ENCODE peak calls at places on chromosomes 12 and 14, in four cellular contexts. R is A549, N is heart left ventricle, Y is HCT116. I is an unnamed sample.

GRCh38 chr14:63204407-63205280 is at the start of gene RHOJ:
- DNase-seq in R (no peak), N (peak; percentile 31), Y (no peak), I (no peak)

GRCh38 chr12:131102991-131103609 is 149.4 kb downstream of the ADGRD1 start:
- DNase-seq in R (no peak), N (no peak), Y (no peak), I (no peak)

GRCh38 chr14:52061890-52062289 is 7.0 kb downstream of the NID2 start:
- DNase-seq in R (no peak), N (no peak), Y (no peak), I (no peak)

GRCh38 chr14:105064721-105065143 is 498 bp downstream of the GPR132 start:
- DNase-seq in R (no peak), N (no peak), Y (no peak), I (no peak)

GRCh38 chr12:131128556-131128955 is 174.8 kb downstream of the ADGRD1 start:
- DNase-seq in R (no peak), N (no peak), Y (no peak), I (no peak)

GRCh38 chr12:71162832-71163711 is 5.3 kb upstream of the TSPAN8 start:
- DNase-seq in R (no peak), N (no peak), Y (no peak), I (peak; percentile 90)

GRCh38 chr12:209851-210250 is 4.1 kb downstream of the SLC6A12 start:
- DNase-seq in R (no peak), N (no peak), Y (no peak), I (no peak)

GRCh38 chr12:48280572-48280971 is 70.1 kb downstream of the ZNF641 start:
- DNase-seq in R (no peak), N (no peak), Y (no peak), I (no peak)

GRCh38 chr12:104985206-104985605 is 910 bp upstream of the NOPCHAP1 start:
- DNase-seq in R (no peak), N (no peak), Y (no peak), I (no peak)

GRCh38 chr14:103281496-103282231 is 52.4 kb upstream of the EIF5 start:
- DNase-seq in R (peak; percentile 62), N (peak; percentile 58), Y (no peak), I (no peak)

GRCh38 chr12:47396902-47397663 is 308.7 kb downstream of the RPAP3 start:
- DNase-seq in R (no peak), N (no peak), Y (no peak), I (no peak)

GRCh38 chr14:32134448-32135070 is 57.5 kb downstream of the ARHGAP5 start:
- DNase-seq in R (peak; percentile 18), N (no peak), Y (no peak), I (peak; percentile 93)

GRCh38 chr12:132872975-132873421 is 14.4 kb downstream of the CHFR start:
- DNase-seq in R (no peak), N (no peak), Y (no peak), I (no peak)

GRCh38 chr14:103099081-103099732 is 4.7 kb downstream of the EXOC3L4 start:
- DNase-seq in R (no peak), N (no peak), Y (no peak), I (no peak)

GRCh38 chr14:99576304-99576703 is 27.7 kb downstream of the CCDC85C start:
- DNase-seq in R (no peak), N (no peak), Y (no peak), I (no peak)

GRCh38 chr14:77882098-77882497 is 82.2 kb downstream of the ADCK1 start:
- DNase-seq in R (no peak), N (peak; percentile 79), Y (no peak), I (no peak)

GRCh38 chr12:103729499-103729898 is 111.5 kb downstream of the NT5DC3 start:
- DNase-seq in R (no peak), N (no peak), Y (no peak), I (no peak)

GRCh38 chr12:49776413-49776812 is 35.1 kb downstream of the TMBIM6 start:
- DNase-seq in R (peak; percentile 83), N (peak; percentile 71), Y (peak; percentile 72), I (peak; percentile 26)

GRCh38 chr14:42927313-42927712 is 1320.6 kb downstream of the LRFN5 start:
- DNase-seq in R (no peak), N (no peak), Y (no peak), I (no peak)

GRCh38 chr12:19234171-19234704 is 104.7 kb downstream of the PLEKHA5 start:
- DNase-seq in R (no peak), N (no peak), Y (no peak), I (no peak)

GRCh38 chr12:25438638-25439037 is 114.4 kb downstream of the LMNTD1 start:
- DNase-seq in R (no peak), N (no peak), Y (no peak), I (no peak)

GRCh38 chr12:98514984-98515367 is 414 bp upstream of the TMPO start:
- DNase-seq in R (no peak), N (no peak), Y (no peak), I (no peak)

GRCh38 chr12:56678852-56679251 is 9.2 kb downstream of the PTGES3 start:
- DNase-seq in R (no peak), N (no peak), Y (no peak), I (no peak)

GRCh38 chr12:46693034-46693433 is 132.8 kb downstream of the SLC38A4 start:
- DNase-seq in R (no peak), N (no peak), Y (no peak), I (no peak)

GRCh38 chr14:90519262-90519920 is 122.6 kb downstream of the CALM1 start:
- DNase-seq in R (no peak), N (peak; percentile 8), Y (no peak), I (no peak)

GRCh38 chr14:69675877-69676416 is 64.6 kb downstream of the SUSD6 start:
- DNase-seq in R (no peak), N (no peak), Y (no peak), I (no peak)

GRCh38 chr12:4587108-4587507 is 25.1 kb downstream of the DYRK4 start:
- DNase-seq in R (no peak), N (no peak), Y (no peak), I (no peak)

GRCh38 chr12:92094751-92095161 is 50.9 kb downstream of the BTG1 start:
- DNase-seq in R (no peak), N (no peak), Y (no peak), I (peak; percentile 7)

DNA sequence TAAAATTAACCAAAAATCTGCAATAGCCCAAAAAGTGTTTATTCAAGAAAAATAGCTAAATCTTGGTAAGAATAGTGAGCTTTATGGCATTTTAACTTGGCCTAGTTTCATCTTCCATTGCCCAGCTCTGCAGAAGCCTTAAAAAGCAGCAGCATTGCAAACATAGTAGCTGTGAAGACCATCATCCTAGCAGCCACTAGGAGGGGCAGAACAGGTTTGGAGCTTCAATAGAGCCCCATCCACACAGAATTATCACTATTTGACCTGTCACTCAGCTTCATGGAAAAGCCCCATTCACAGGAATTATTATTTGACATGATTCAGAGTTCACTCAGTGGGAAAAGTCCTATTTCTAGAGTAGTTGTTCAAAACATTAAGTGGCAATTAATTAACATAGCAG is 7.3 kb downstream of the CLEC14A start:
- DNase-seq in R (no peak), N (no peak), Y (no peak), I (no peak)
- TF ChIP-seq CTCF in R (no peak), N (peak; percentile 10), Y (no peak), I (no peak)

DNA sequence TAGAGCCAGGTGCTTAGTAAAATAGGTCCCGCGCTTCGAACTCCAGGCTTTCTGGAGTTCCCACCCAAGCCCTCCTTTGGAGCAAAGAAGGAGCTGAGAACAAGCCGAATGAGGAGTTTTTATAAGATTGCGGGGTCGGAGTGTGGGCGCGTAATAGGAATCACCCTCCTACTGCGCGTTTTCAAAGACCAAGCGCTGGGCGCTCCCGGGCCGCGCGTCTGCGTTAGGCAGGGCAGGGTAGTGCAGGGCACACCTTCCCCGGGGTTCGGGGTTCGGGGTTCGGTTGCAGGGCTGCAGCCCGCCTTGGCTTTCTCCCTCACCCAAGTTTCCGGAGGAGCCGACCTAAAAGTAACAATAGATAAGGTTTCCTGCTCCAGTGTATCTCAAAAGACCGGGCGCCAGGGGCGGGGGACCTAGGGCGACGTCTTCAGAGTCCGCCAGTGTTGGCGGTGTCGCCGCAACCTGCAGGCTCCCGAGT is 3.6 kb downstream of the SSTR1 start:
- DNase-seq in R (no peak), N (no peak), Y (no peak), I (no peak)
- H3K4me3 ChIP-seq in R (no peak overlapping the region), N (peak overlapping the region; percentile 60), Y (no peak overlapping the region), I (no peak overlapping the region)

GRCh38 chr12:1632702-1633101 is 3.7 kb downstream of the WNT5B start:
- DNase-seq in R (no peak), N (peak; percentile 66), Y (no peak), I (no peak)

GRCh38 chr12:1630827-1631591 is 2.0 kb downstream of the WNT5B start:
- DNase-seq in R (no peak), N (peak; percentile 56), Y (no peak), I (no peak)

GRCh38 chr12:1630081-1630826 is 1.2 kb downstream of the WNT5B start:
- DNase-seq in R (peak; percentile 37), N (peak; percentile 67), Y (no peak), I (no peak)

GRCh38 chr12:1628671-1629337 is at the start of gene WNT5B:
- DNase-seq in R (no peak), N (no peak), Y (no peak), I (no peak)

GRCh38 chr12:1629338-1630080 is 478 bp downstream of the WNT5B start:
- DNase-seq in R (no peak), N (no peak), Y (no peak), I (no peak)
- TF ChIP-seq CTCF in R (no peak), N (no peak), Y (no peak), I (no peak)

GRCh38 chr14:75067212-75067611 is 2.2 kb upstream of the ZC2HC1C start:
- DNase-seq in R (no peak), N (no peak), Y (no peak), I (no peak)

GRCh38 chr14:75063491-75064204 is at the start of gene ACYP1:
- DNase-seq in R (peak; percentile 83), N (peak; percentile 93), Y (peak; percentile 76), I (peak; percentile 63)

GRCh38 chr14:75063013-75063412 is 811 bp downstream of the ACYP1 start:
- DNase-seq in R (no peak), N (no peak), Y (no peak), I (no peak)

GRCh38 chr14:75060420-75060819 is 3.4 kb downstream of the ACYP1 start:
- DNase-seq in R (no peak), N (no peak), Y (no peak), I (no peak)

GRCh38 chr14:75064205-75064567 is 362 bp upstream of the ACYP1 start:
- DNase-seq in R (no peak), N (no peak), Y (no peak), I (no peak)
- H3K4me3 ChIP-seq in R (peak overlapping the region; percentile 55), N (peak overlapping the region; percentile 71), Y (peak overlapping the region; percentile 83), I (peak overlapping the region; percentile 89)

DNA sequence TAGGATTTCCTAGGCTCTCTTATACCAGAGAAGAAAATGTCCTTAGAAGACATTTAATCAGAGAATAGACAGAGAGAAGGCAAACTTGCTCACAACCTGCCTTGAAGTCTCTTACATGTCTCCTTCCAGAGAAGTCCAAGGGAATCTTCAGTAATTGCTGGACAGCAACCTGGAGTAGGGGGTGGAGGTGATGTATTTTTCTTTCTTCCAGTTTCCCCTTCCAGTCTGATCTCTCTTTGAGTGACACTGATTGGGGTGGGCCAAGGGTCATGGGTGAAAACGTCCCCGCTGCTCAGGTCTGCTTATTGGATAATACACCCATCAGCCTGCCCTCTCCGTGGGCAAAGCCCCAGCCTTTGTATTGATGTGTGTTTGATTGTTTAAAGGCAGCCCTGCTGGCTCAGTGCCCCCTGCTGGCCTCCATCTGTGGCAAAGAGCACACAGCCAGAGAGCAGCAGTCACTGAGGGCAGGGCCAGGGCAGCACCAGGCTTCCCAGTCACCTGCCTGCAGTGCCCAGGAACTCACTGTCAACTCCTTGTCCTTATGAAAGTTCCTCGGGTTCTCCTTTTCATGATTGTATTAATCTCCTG is 35.7 kb upstream of the ATP2A2 start:
- DNase-seq in R (no peak), N (peak; percentile 82), Y (no peak), I (no peak)
- TF ChIP-seq CTCF in R (peak; percentile 42), N (peak; percentile 24), Y (peak; percentile 34), I (peak; percentile 5)

I was measured in LNCaP clone FGC.